ENCODE peak calls at places on chromosomes 3 and 15, in ten cellular contexts. One of them, this sample, is unnamed. For H3K27me3, the result is how much of the 10 kb centered on the place peaks cover.

GRCh38 chr3:61117045-61117898 is 134.0 kb downstream of the FHIT start:
- DNase-seq in endothelial cell of umbilical vein: no peak
- DNase-seq in uterus: no peak
- DNase-seq in HCT116: no peak
- DNase-seq in spleen: no peak
- DNase-seq in cardiac muscle cell: no peak
- DNase-seq in thoracic aorta: no peak
- DNase-seq in kidney epithelial cell: no peak
- DNase-seq in brain microvascular endothelial cell: no peak
- DNase-seq in psoas muscle: no peak
- DNase-seq in this sample: no peak

GRCh38 chr3:11204697-11205397 is 50.6 kb downstream of the HRH1 start:
- DNase-seq in uterus: no peak
- DNase-seq in psoas muscle: no peak
- DNase-seq in spleen: no peak
- DNase-seq in thoracic aorta: no peak
- DNase-seq in kidney epithelial cell: no peak
- DNase-seq in cardiac muscle cell: no peak
- DNase-seq in endothelial cell of umbilical vein: no peak
- DNase-seq in brain microvascular endothelial cell: no peak
- DNase-seq in HCT116: no peak
- DNase-seq in this sample: no peak

GRCh38 chr15:67479781-67480180 is 41.1 kb upstream of the C15orf61 start:
- DNase-seq in cardiac muscle cell: peak
- DNase-seq in psoas muscle: no peak
- DNase-seq in kidney epithelial cell: no peak
- DNase-seq in brain microvascular endothelial cell: no peak
- DNase-seq in thoracic aorta: no peak
- DNase-seq in endothelial cell of umbilical vein: peak
- DNase-seq in uterus: no peak
- DNase-seq in spleen: no peak
- DNase-seq in HCT116: no peak
- DNase-seq in this sample: no peak

GRCh38 chr3:165803471-165803870 is 33.8 kb downstream of the BCHE start:
- DNase-seq in brain microvascular endothelial cell: no peak
- DNase-seq in thoracic aorta: no peak
- DNase-seq in spleen: no peak
- DNase-seq in uterus: no peak
- DNase-seq in HCT116: no peak
- DNase-seq in endothelial cell of umbilical vein: no peak
- DNase-seq in psoas muscle: no peak
- DNase-seq in kidney epithelial cell: no peak
- DNase-seq in cardiac muscle cell: no peak
- DNase-seq in this sample: no peak

GRCh38 chr3:175149675-175150074 is 290.5 kb downstream of the NAALADL2 start:
- DNase-seq in kidney epithelial cell: no peak
- DNase-seq in thoracic aorta: no peak
- DNase-seq in brain microvascular endothelial cell: no peak
- DNase-seq in endothelial cell of umbilical vein: no peak
- DNase-seq in cardiac muscle cell: no peak
- DNase-seq in HCT116: no peak
- DNase-seq in uterus: no peak
- DNase-seq in spleen: no peak
- DNase-seq in psoas muscle: no peak
- DNase-seq in this sample: peak

GRCh38 chr3:73685061-73685460 is 60.3 kb upstream of the PDZRN3 start:
- DNase-seq in brain microvascular endothelial cell: no peak
- DNase-seq in spleen: no peak
- DNase-seq in cardiac muscle cell: no peak
- DNase-seq in HCT116: no peak
- DNase-seq in psoas muscle: no peak
- DNase-seq in kidney epithelial cell: no peak
- DNase-seq in endothelial cell of umbilical vein: no peak
- DNase-seq in uterus: no peak
- DNase-seq in thoracic aorta: no peak
- DNase-seq in this sample: no peak

GRCh38 chr3:41362638-41363559 is 163.6 kb downstream of the CTNNB1 start:
- DNase-seq in psoas muscle: no peak
- DNase-seq in spleen: no peak
- DNase-seq in kidney epithelial cell: no peak
- DNase-seq in cardiac muscle cell: peak
- DNase-seq in brain microvascular endothelial cell: peak
- DNase-seq in uterus: no peak
- DNase-seq in HCT116: no peak
- DNase-seq in thoracic aorta: no peak
- DNase-seq in endothelial cell of umbilical vein: no peak
- DNase-seq in this sample: no peak

GRCh38 chr3:185586644-185586964 is 509 bp downstream of the SENP2 start:
- DNase-seq in cardiac muscle cell: no peak
- DNase-seq in endothelial cell of umbilical vein: no peak
- DNase-seq in brain microvascular endothelial cell: peak
- DNase-seq in thoracic aorta: no peak
- DNase-seq in kidney epithelial cell: no peak
- DNase-seq in uterus: no peak
- DNase-seq in spleen: no peak
- DNase-seq in HCT116: no peak
- DNase-seq in psoas muscle: no peak
- DNase-seq in this sample: peak

DNA sequence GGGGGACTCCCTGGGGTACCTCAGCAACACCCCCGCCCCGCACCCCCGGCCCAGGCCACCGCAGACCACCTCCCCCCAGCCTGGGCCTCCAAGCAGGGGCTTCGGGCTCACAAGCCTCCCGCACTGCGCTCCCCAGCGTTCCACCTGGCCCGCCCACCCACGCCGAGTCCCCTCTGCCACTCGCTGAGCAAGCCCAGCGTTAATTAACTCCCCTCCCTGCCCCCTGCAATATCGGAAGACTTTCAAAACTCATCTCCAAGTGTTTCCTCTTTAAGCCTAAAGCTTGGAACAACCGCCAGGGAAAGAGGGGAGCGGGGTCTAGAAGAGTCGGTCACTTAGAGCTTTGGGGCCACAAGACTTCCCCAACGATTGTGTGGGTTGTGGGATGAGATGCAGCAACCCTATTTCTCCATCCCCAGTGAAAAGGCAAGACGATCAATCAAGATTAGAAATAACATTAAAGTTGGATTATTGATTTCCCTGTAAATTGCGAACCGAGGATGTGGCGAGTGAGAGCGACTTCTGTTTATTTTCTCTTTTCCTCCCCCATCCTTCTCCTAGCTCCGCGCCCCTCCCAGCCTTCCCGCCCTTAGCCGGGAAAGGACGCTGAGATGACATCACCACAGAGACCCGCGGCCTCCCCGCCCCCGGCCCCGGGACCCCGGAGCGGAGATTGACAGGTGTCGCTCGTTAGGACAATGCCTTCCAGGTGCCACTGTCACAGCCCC is 30.2 kb downstream of the NR2F2 start:
- DNase-seq in brain microvascular endothelial cell: no peak
- DNase-seq in kidney epithelial cell: no peak
- DNase-seq in thoracic aorta: no peak
- DNase-seq in uterus: peak
- DNase-seq in spleen: no peak
- DNase-seq in HCT116: no peak
- DNase-seq in endothelial cell of umbilical vein: peak
- DNase-seq in cardiac muscle cell: no peak
- DNase-seq in psoas muscle: no peak
- DNase-seq in this sample: no peak
- H3K4me3 ChIP-seq in brain microvascular endothelial cell: peak
- H3K4me3 ChIP-seq in kidney epithelial cell: peak
- H3K4me3 ChIP-seq in thoracic aorta: peak
- H3K4me3 ChIP-seq in uterus: peak
- H3K4me3 ChIP-seq in spleen: peak
- H3K4me3 ChIP-seq in HCT116: no peak
- H3K4me3 ChIP-seq in endothelial cell of umbilical vein: peak
- H3K4me3 ChIP-seq in cardiac muscle cell: no peak
- H3K4me3 ChIP-seq in psoas muscle: peak
- H3K4me3 ChIP-seq in this sample: no peak

GRCh38 chr15:34818531-34818930 is 23.2 kb upstream of the ACTC1 start:
- DNase-seq in uterus: no peak
- DNase-seq in kidney epithelial cell: no peak
- DNase-seq in cardiac muscle cell: no peak
- DNase-seq in endothelial cell of umbilical vein: no peak
- DNase-seq in brain microvascular endothelial cell: no peak
- DNase-seq in HCT116: no peak
- DNase-seq in thoracic aorta: no peak
- DNase-seq in psoas muscle: no peak
- DNase-seq in spleen: no peak
- DNase-seq in this sample: no peak

GRCh38 chr15:34820110-34820509 is 24.8 kb upstream of the ACTC1 start:
- DNase-seq in cardiac muscle cell: no peak
- DNase-seq in spleen: no peak
- DNase-seq in endothelial cell of umbilical vein: no peak
- DNase-seq in HCT116: no peak
- DNase-seq in thoracic aorta: no peak
- DNase-seq in brain microvascular endothelial cell: no peak
- DNase-seq in psoas muscle: no peak
- DNase-seq in uterus: no peak
- DNase-seq in kidney epithelial cell: no peak
- DNase-seq in this sample: no peak

GRCh38 chr15:34821907-34822306 is 26.6 kb upstream of the ACTC1 start:
- DNase-seq in psoas muscle: no peak
- DNase-seq in brain microvascular endothelial cell: no peak
- DNase-seq in cardiac muscle cell: no peak
- DNase-seq in kidney epithelial cell: no peak
- DNase-seq in HCT116: no peak
- DNase-seq in thoracic aorta: no peak
- DNase-seq in uterus: no peak
- DNase-seq in spleen: no peak
- DNase-seq in endothelial cell of umbilical vein: no peak
- DNase-seq in this sample: no peak
- TF ChIP-seq CTCF in psoas muscle: no peak
- TF ChIP-seq CTCF in brain microvascular endothelial cell: no peak
- TF ChIP-seq CTCF in cardiac muscle cell: no peak
- TF ChIP-seq CTCF in kidney epithelial cell: no peak
- TF ChIP-seq CTCF in HCT116: no peak
- TF ChIP-seq CTCF in thoracic aorta: no peak
- TF ChIP-seq CTCF in uterus: no peak
- TF ChIP-seq CTCF in spleen: no peak
- TF ChIP-seq CTCF in endothelial cell of umbilical vein: no peak
- TF ChIP-seq CTCF in this sample: no peak

DNA sequence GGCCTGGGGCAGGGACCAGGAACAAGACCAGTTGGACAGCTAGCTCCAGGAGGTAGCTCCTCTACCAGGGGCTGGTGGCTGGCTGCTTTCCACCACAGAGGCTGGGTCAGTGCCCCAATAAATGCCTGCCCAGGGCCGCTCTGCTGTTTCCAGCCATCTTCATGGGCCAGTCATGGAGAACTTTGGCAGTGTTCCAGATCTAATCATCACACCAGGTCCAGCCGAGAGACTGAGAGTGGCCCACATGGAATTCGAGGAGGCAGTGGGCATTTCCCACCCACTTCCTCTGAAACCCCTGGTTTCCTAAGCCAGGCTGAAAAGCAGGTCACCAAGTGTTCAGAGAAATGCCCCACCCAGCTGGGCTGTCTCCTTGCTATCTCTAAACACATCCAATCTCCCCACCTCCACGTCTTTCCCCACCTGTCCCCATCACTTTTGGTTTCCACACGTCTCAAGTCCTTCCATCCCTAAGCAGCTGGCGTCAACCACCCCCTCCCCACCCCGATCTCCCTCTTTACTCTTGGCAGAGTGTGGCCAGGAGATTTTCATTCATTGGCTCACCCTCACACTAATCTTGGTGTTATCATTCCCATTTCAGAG is 190.0 kb upstream of the LINGO1 start:
- DNase-seq in endothelial cell of umbilical vein: no peak
- DNase-seq in HCT116: no peak
- DNase-seq in uterus: no peak
- DNase-seq in brain microvascular endothelial cell: no peak
- DNase-seq in thoracic aorta: no peak
- DNase-seq in spleen: no peak
- DNase-seq in kidney epithelial cell: no peak
- DNase-seq in psoas muscle: peak
- DNase-seq in cardiac muscle cell: no peak
- DNase-seq in this sample: no peak
- H3K27me3 ChIP-seq in endothelial cell of umbilical vein: under half
- H3K27me3 ChIP-seq in HCT116: under half
- H3K27me3 ChIP-seq in uterus: under half
- H3K27me3 ChIP-seq in brain microvascular endothelial cell: under half
- H3K27me3 ChIP-seq in thoracic aorta: under half
- H3K27me3 ChIP-seq in spleen: half or more
- H3K27me3 ChIP-seq in kidney epithelial cell: half or more
- H3K27me3 ChIP-seq in psoas muscle: under half
- H3K27me3 ChIP-seq in cardiac muscle cell: half or more
- H3K27me3 ChIP-seq in this sample: under half

GRCh38 chr15:64843996-64844395 is 2.3 kb downstream of the PLEKHO2 start:
- DNase-seq in thoracic aorta: no peak
- DNase-seq in kidney epithelial cell: no peak
- DNase-seq in psoas muscle: no peak
- DNase-seq in HCT116: no peak
- DNase-seq in uterus: no peak
- DNase-seq in endothelial cell of umbilical vein: no peak
- DNase-seq in spleen: no peak
- DNase-seq in cardiac muscle cell: no peak
- DNase-seq in brain microvascular endothelial cell: no peak
- DNase-seq in this sample: no peak

GRCh38 chr15:64845183-64845611 is 3.5 kb downstream of the PLEKHO2 start:
- DNase-seq in spleen: peak
- DNase-seq in kidney epithelial cell: no peak
- DNase-seq in uterus: no peak
- DNase-seq in thoracic aorta: no peak
- DNase-seq in cardiac muscle cell: peak
- DNase-seq in brain microvascular endothelial cell: no peak
- DNase-seq in psoas muscle: peak
- DNase-seq in endothelial cell of umbilical vein: peak
- DNase-seq in HCT116: no peak
- DNase-seq in this sample: no peak

GRCh38 chr15:64842986-64843561 is 1.4 kb downstream of the PLEKHO2 start:
- DNase-seq in kidney epithelial cell: no peak
- DNase-seq in spleen: peak
- DNase-seq in brain microvascular endothelial cell: peak
- DNase-seq in endothelial cell of umbilical vein: peak
- DNase-seq in psoas muscle: peak
- DNase-seq in cardiac muscle cell: peak
- DNase-seq in uterus: peak
- DNase-seq in HCT116: no peak
- DNase-seq in thoracic aorta: no peak
- DNase-seq in this sample: no peak

GRCh38 chr15:64845826-64846225 is 4.1 kb downstream of the PLEKHO2 start:
- DNase-seq in endothelial cell of umbilical vein: no peak
- DNase-seq in psoas muscle: no peak
- DNase-seq in spleen: no peak
- DNase-seq in brain microvascular endothelial cell: no peak
- DNase-seq in HCT116: no peak
- DNase-seq in kidney epithelial cell: no peak
- DNase-seq in uterus: no peak
- DNase-seq in thoracic aorta: no peak
- DNase-seq in cardiac muscle cell: no peak
- DNase-seq in this sample: no peak

DNA sequence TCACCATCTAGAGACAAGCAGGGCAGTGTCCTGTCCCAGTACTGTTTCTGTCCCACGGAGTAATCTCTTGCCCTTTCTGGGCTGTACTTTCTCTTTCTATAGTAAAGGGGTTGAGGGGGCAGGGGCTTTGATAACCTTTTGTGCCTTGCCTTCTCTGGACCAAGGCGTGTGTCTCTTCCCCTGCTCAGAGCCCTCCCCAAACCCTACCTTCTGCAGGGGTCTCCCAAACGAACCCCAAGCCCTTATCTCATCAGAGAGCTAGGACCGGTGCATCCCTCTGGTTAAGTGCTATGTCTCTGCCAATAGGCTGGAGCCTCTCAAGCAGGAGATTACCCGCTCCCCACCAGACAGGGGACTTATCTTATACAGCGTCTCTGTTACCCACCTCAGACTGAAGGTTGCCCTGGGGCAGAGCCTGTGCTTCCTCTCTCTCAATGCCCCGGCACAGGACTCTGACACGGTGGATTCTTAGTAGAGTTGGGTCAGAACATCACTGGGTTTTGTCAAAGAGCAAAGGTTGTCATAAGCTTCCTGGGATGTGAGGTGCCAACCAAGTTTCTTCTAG is 2.9 kb downstream of the PLEKHO2 start:
- DNase-seq in psoas muscle: no peak
- DNase-seq in HCT116: no peak
- DNase-seq in spleen: no peak
- DNase-seq in cardiac muscle cell: no peak
- DNase-seq in kidney epithelial cell: no peak
- DNase-seq in brain microvascular endothelial cell: no peak
- DNase-seq in uterus: no peak
- DNase-seq in thoracic aorta: no peak
- DNase-seq in endothelial cell of umbilical vein: no peak
- DNase-seq in this sample: no peak
- H3K4me3 ChIP-seq in psoas muscle: peak
- H3K4me3 ChIP-seq in HCT116: no peak
- H3K4me3 ChIP-seq in spleen: peak
- H3K4me3 ChIP-seq in cardiac muscle cell: no peak
- H3K4me3 ChIP-seq in kidney epithelial cell: no peak
- H3K4me3 ChIP-seq in brain microvascular endothelial cell: peak
- H3K4me3 ChIP-seq in uterus: peak
- H3K4me3 ChIP-seq in thoracic aorta: peak
- H3K4me3 ChIP-seq in endothelial cell of umbilical vein: peak
- H3K4me3 ChIP-seq in this sample: no peak

This sample was measured in RWPE2.